ENCODE peak calls at places on chromosomes 2 and 18, in four cellular contexts. A is GM12891, I is GM12878, W is K562. K is an unnamed sample.

GRCh38 chr2:56191617-56192016 is 7.8 kb downstream of the CCDC85A start:
- DNase-seq in A (no peak), W (peak; percentile 17), I (no peak), K (no peak)

GRCh38 chr18:4641969-4642368 is 186.9 kb upstream of the DLGAP1 start:
- DNase-seq in W (no peak), A (no peak), I (no peak), K (no peak)

GRCh38 chr2:28155627-28156026 is 237.0 kb upstream of the FOSL2 start:
- DNase-seq in I (no peak), A (no peak), W (peak; percentile 73), K (peak; percentile 13)

GRCh38 chr2:156539086-156539485 is 102.9 kb downstream of the GPD2 start:
- DNase-seq in I (no peak), A (no peak), W (no peak), K (no peak)

GRCh38 chr2:149076863-149077412 is 38.4 kb downstream of the LYPD6B start:
- DNase-seq in A (no peak), I (no peak), W (no peak), K (no peak)

GRCh38 chr2:162123806-162124758 is 28.0 kb downstream of the GCG start:
- DNase-seq in I (peak; percentile 9), W (peak; percentile 53), A (no peak), K (no peak)

GRCh38 chr2:43340945-43341356 is 114.5 kb upstream of the ZFP36L2 start:
- DNase-seq in I (no peak), W (no peak), A (no peak), K (no peak)

GRCh38 chr2:138267161-138267901 is 234.2 kb upstream of the SPOPL start:
- DNase-seq in W (no peak), A (no peak), I (peak; percentile 47), K (no peak)

GRCh38 chr2:195489101-195489500 is 167.9 kb upstream of the SLC39A10 start:
- DNase-seq in I (no peak), A (no peak), W (no peak), K (no peak)

GRCh38 chr2:133045787-133046186 is 375.8 kb upstream of the LYPD1 start:
- DNase-seq in A (no peak), W (no peak), I (no peak), K (no peak)

GRCh38 chr18:79917351-79918088 is 33.9 kb downstream of the SLC66A2 start:
- DNase-seq in I (no peak), A (no peak), W (no peak), K (no peak)

GRCh38 chr2:84055816-84056215 is 403.3 kb downstream of the SUCLG1 start:
- DNase-seq in I (no peak), W (no peak), A (no peak), K (no peak)

GRCh38 chr2:170005702-170006101 is 172.2 kb upstream of the MYO3B start:
- DNase-seq in A (no peak), W (peak; percentile 19), I (no peak), K (peak; percentile 5)

GRCh38 chr2:241788572-241788971 is 11.9 kb downstream of the GAL3ST2 start:
- DNase-seq in W (no peak), A (peak; percentile 18), I (peak; percentile 74), K (no peak)

GRCh38 chr18:31684279-31685096 is at the start of gene B4GALT6:
- DNase-seq in W (peak; percentile 19), I (no peak), A (peak; percentile 58), K (peak; percentile 21)

GRCh38 chr2:132941296-132942020 is 271.5 kb upstream of the LYPD1 start:
- DNase-seq in I (no peak), A (no peak), W (no peak), K (no peak)

GRCh38 chr2:83331810-83332209 is 1127.3 kb downstream of the SUCLG1 start:
- DNase-seq in W (no peak), I (no peak), A (no peak), K (no peak)

GRCh38 chr18:63775166-63775730 is at the start of gene SERPINB7:
- DNase-seq in A (no peak), I (no peak), W (no peak), K (no peak)

GRCh38 chr2:70959271-70959761 is 19.1 kb upstream of the ANKRD53 start:
- DNase-seq in W (no peak), I (no peak), A (no peak), K (no peak)

GRCh38 chr18:48926420-48926857 is 24.3 kb downstream of the SMAD7 start:
- DNase-seq in I (no peak), W (no peak), A (no peak), K (no peak)

GRCh38 chr2:17959356-17959755 is 80.9 kb downstream of the KCNS3 start:
- DNase-seq in A (no peak), W (no peak), I (no peak), K (no peak)

GRCh38 chr2:157355618-157356017 is 30.0 kb upstream of the ERMN start:
- DNase-seq in W (no peak), A (no peak), I (no peak), K (no peak)

GRCh38 chr18:7221424-7222155 is 9.3 kb upstream of the LRRC30 start:
- DNase-seq in A (peak; percentile 12), I (peak; percentile 4), W (peak; percentile 43), K (peak; percentile 43)

GRCh38 chr18:49862656-49863385 is 49.5 kb upstream of the ACAA2 start:
- DNase-seq in I (no peak), W (no peak), A (no peak), K (no peak)

GRCh38 chr18:35581555-35582309 is at the start of gene GALNT1:
- DNase-seq in A (no peak), I (no peak), W (peak; percentile 74), K (peak; percentile 29)

GRCh38 chr2:12890481-12890980 is 173.8 kb downstream of the TRIB2 start:
- DNase-seq in I (no peak), A (no peak), W (no peak), K (no peak)

GRCh38 chr18:47767699-47768098 is 162.8 kb downstream of the SMAD2 start:
- DNase-seq in A (no peak), W (no peak), I (no peak), K (no peak)

GRCh38 chr2:164913640-164914346 is 41.5 kb downstream of the SLC38A11 start:
- DNase-seq in A (no peak), W (no peak), I (no peak), K (no peak)

GRCh38 chr2:134301099-134301970 is 47.5 kb downstream of the MGAT5 start:
- DNase-seq in I (no peak), A (no peak), W (no peak), K (no peak)

GRCh38 chr2:138846216-138846821 is 66.1 kb upstream of the NXPH2 start:
- DNase-seq in W (peak; percentile 49), I (no peak), A (peak; percentile 4), K (peak; percentile 10)

GRCh38 chr2:202084265-202084664 is 11.2 kb downstream of the KIAA2012 start:
- DNase-seq in A (no peak), I (no peak), W (no peak), K (no peak)
- TF ChIP-seq SPI1 in A (no peak), I (no peak), W (no peak), K (no peak)

GRCh38 chr2:30645081-30645744 is 162.0 kb downstream of the CAPN13 start:
- DNase-seq in W (no peak), I (no peak), A (no peak), K (no peak)
- TF ChIP-seq SPI1 in W (no peak), I (no peak), A (no peak), K (no peak)

GRCh38 chr2:159988412-159988970 is 73.9 kb downstream of the PLA2R1 start:
- DNase-seq in W (no peak), I (no peak), A (no peak), K (no peak)

GRCh38 chr2:159982270-159982669 is 80.1 kb downstream of the PLA2R1 start:
- DNase-seq in I (no peak), W (no peak), A (no peak), K (no peak)

GRCh38 chr2:159987136-159987535 is 75.3 kb downstream of the PLA2R1 start:
- DNase-seq in A (no peak), W (no peak), I (no peak), K (no peak)

GRCh38 chr2:159984034-159984433 is 78.4 kb downstream of the PLA2R1 start:
- DNase-seq in I (no peak), W (no peak), A (no peak), K (no peak)

DNA sequence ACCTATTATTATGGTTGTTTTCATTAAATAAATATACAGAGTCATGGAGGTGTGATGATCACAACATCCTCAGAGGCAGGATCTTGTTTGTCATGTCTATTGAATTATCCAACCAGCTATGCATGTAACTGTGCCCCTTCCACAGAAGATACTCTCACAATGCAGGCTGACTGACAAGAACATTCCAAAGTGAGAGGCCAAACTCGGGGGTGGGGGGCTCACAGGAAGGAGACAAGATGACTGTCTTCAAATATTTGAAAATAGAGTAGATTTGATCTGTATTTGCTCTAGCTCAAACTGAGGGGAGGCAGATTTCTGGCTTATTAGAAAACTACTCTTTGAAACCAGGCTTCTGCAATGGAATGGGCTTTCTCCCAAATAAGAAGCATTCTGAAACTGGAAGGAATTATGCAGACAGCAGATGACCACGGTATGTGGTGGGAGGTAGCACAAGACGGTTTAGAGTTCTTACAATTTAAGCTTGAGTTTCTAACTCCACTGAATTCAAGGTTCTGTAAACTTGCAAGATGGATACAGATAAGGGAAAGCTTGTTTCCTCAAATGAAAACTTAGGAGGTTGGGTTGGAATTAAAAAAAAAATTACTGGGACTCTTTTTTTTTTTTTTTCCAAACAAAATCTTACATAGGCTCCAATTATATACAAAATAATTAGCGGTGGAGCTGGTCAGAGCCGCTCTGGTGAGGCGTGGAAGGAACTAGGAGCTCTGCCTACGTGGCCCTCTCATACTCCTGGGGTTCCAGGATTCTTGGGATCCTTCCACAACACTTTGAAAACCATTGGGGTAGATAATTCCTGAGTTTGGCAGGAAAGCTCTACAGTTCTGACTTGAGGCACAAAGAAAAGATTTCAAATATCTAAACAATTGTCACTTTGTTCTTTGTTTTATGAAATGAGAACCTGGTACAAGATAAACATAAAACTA is 79.3 kb downstream of the PLA2R1 start:
- DNase-seq in I (no peak), W (no peak), A (no peak), K (no peak)
- TF ChIP-seq SPI1 in I (no peak), W (no peak), A (no peak), K (no peak)

GRCh38 chr2:237921967-237922492 is 44.8 kb upstream of the UBE2F start:
- DNase-seq in W (no peak), I (no peak), A (no peak), K (no peak)

GRCh38 chr2:237924164-237924534 is 42.7 kb upstream of the UBE2F start:
- DNase-seq in W (no peak), I (no peak), A (no peak), K (no peak)

GRCh38 chr2:237923507-237924163 is 43.2 kb upstream of the UBE2F start:
- DNase-seq in I (no peak), W (peak; percentile 95), A (peak; percentile 96), K (peak; percentile 70)

GRCh38 chr2:237920673-237921072 is 46.1 kb upstream of the UBE2F start:
- DNase-seq in I (no peak), A (no peak), W (no peak), K (no peak)

DNA sequence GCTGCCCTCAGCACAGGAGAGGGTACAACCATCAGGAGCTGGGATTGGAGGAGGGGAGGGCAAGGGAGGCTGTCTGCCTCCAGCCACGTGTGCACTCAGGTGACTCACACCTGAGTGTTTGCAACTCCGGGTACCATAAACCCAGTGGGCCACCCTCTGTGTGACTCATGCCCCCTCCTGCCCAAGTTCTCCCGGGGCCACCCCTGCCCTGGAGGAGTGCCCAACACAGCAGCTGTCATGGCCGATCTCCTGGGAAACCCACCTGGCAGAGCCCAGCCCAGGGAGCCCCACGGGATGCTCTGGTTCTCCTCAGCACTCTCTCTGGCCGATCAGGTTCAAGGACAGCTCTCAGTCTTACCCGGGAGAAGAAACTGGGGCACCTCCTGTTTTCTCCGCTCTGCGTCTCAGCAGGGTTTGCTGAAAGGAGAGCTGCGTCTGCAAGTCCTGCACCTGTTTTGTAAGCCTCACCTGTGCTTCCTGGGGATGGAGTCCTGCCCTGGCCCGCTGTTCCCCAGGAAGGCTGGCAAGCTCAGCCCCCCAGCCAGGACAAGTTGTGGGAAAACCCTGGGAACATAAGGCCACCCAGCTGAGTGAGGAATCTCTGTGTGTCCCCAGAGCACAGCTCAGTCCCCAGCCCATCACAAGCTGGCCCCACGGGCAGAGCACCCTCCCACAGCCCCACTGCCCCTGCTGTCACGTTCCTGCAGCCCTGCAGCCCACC is 44.0 kb upstream of the UBE2F start:
- DNase-seq in A (no peak), I (no peak), W (no peak), K (no peak)
- TF ChIP-seq SPI1 in A (no peak), I (no peak), W (no peak), K (no peak)

K was measured in HL-60.